ENCODE peak calls at places on chromosomes 12 and 14, in nine cellular contexts. Z, C, N, F, D, S, J, Q and I are unnamed samples.

GRCh38 chr12:104410786-104411185 is 46.0 kb upstream of the CHST11 start:
- DNase-seq in D (no peak), Q (no peak), N (no peak), C (no peak), J (no peak), S (no peak), F (peak), Z (no peak), I (no peak)

GRCh38 chr14:106613256-106613655 is 1086.9 kb downstream of the TMEM121 start:
- DNase-seq in J (no peak), S (no peak), N (no peak), F (no peak), C (no peak), D (no peak), Q (no peak), Z (no peak), I (no peak)

GRCh38 chr12:90909069-90909676 is 45.8 kb downstream of the CCER1 start:
- DNase-seq in N (peak), D (peak), F (peak), Q (peak), C (peak), S (peak), Z (peak), J (no peak), I (no peak)

GRCh38 chr14:22432348-22432976 is 156.6 kb downstream of the DAD1 start:
- DNase-seq in F (peak), J (no peak), N (peak), Z (peak), Q (peak), S (no peak), D (peak), C (no peak), I (no peak)

GRCh38 chr14:75442642-75443041 is 14.8 kb downstream of the JDP2 start:
- DNase-seq in D (no peak), Q (peak), J (no peak), Z (peak), F (peak), C (no peak), S (no peak), N (no peak), I (no peak)

GRCh38 chr12:128830505-128830893 is 6.7 kb upstream of the SLC15A4 start:
- DNase-seq in C (no peak), N (no peak), Q (no peak), F (no peak), D (no peak), S (no peak), J (no peak), Z (no peak), I (peak)

GRCh38 chr12:97745406-97746101 is 282.9 kb downstream of the RMST start:
- DNase-seq in Z (no peak), Q (peak), D (no peak), S (no peak), C (no peak), J (no peak), N (no peak), F (peak), I (no peak)

GRCh38 chr14:52058346-52058745 is 10.5 kb downstream of the NID2 start:
- DNase-seq in D (no peak), F (no peak), S (no peak), C (no peak), J (no peak), Q (no peak), Z (no peak), N (no peak), I (no peak)

GRCh38 chr12:80709811-80710726 is 2.6 kb downstream of the MYF6 start:
- DNase-seq in F (no peak), S (peak), C (no peak), J (no peak), Q (no peak), N (no peak), D (peak), Z (no peak), I (no peak)
- TF ChIP-seq CTCF in F (peak), S (peak), C (peak), J (no peak), Q (peak), N (no peak), D (peak), Z (peak), I (peak)

GRCh38 chr14:66606826-66607225 is 98.9 kb downstream of the GPHN start:
- DNase-seq in J (no peak), F (no peak), D (no peak), Z (no peak), C (no peak), S (no peak), Q (no peak), N (no peak), I (no peak)

GRCh38 chr14:66613344-66613743 is 105.4 kb downstream of the GPHN start:
- DNase-seq in D (no peak), Q (no peak), N (no peak), C (no peak), S (no peak), F (no peak), J (no peak), Z (no peak), I (no peak)

DNA sequence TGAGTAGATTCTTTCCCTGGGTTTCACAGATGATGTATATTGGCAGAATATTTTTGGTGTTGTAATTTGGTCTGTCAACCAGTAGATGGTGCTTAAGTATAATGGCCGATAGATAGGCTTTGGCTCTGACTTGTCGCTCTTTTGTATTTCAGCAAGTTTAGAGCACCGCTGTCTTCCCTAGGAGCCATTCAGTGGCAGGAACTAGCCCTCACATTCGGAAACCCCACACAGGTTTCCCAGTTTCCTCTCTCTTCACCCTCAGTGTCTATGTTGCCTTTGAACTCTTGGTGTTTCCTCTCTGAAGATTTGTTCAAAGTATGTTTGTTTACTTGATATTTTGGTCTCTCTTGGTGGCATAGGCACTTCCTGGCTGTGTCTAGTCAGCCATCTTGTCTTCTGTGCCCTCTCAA is 102.2 kb downstream of the GPHN start:
- DNase-seq in S (no peak), C (no peak), J (no peak), D (no peak), Z (peak), F (peak), Q (no peak), N (no peak), I (no peak)
- TF ChIP-seq CTCF in S (no peak), C (peak), J (no peak), D (no peak), Z (peak), F (peak), Q (peak), N (no peak), I (no peak)

GRCh38 chr14:76870146-76870545 is 43.9 kb downstream of the LRRC74A start:
- DNase-seq in S (peak), F (no peak), J (no peak), N (no peak), Z (peak), D (no peak), Q (no peak), C (no peak), I (no peak)
- TF ChIP-seq CTCF in S (peak), F (no peak), J (no peak), N (no peak), Z (peak), D (no peak), Q (peak), C (peak), I (peak)

GRCh38 chr12:22100952-22101748 is 55.1 kb downstream of the CMAS start:
- DNase-seq in S (peak), Q (peak), C (no peak), D (peak), J (no peak), N (peak), F (peak), Z (peak), I (peak)
- TF ChIP-seq CTCF in S (peak), Q (peak), C (peak), D (peak), J (peak), N (peak), F (peak), Z (peak), I (peak)